ENCODE peak calls at places on chromosomes 16 and 17, in ten cellular contexts. One of them, this sample, is unnamed.

GRCh38 chr17:21213491-21214014 is 408 bp downstream of the TMEM11 start:
- DNase-seq in colonic mucosa: no peak
- DNase-seq in PC-3: no peak
- DNase-seq in hepatocyte: peak
- DNase-seq in cardiac muscle cell: peak
- DNase-seq in uterus: no peak
- DNase-seq in mammary epithelial cell: no peak
- DNase-seq in right atrium auricular region: no peak
- DNase-seq in ovary: no peak
- DNase-seq in coronary artery: peak
- DNase-seq in this sample: no peak

GRCh38 chr16:24504467-24505345 is 34.7 kb upstream of the RBBP6 start:
- DNase-seq in PC-3: peak
- DNase-seq in ovary: peak
- DNase-seq in hepatocyte: peak
- DNase-seq in mammary epithelial cell: peak
- DNase-seq in colonic mucosa: peak
- DNase-seq in right atrium auricular region: peak
- DNase-seq in uterus: peak
- DNase-seq in coronary artery: no peak
- DNase-seq in cardiac muscle cell: peak
- DNase-seq in this sample: peak

GRCh38 chr17:16440814-16441629 is 25.7 kb downstream of the TRPV2 start:
- DNase-seq in mammary epithelial cell: no peak
- DNase-seq in ovary: no peak
- DNase-seq in hepatocyte: no peak
- DNase-seq in colonic mucosa: no peak
- DNase-seq in PC-3: no peak
- DNase-seq in cardiac muscle cell: peak
- DNase-seq in right atrium auricular region: no peak
- DNase-seq in uterus: no peak
- DNase-seq in coronary artery: no peak
- DNase-seq in this sample: no peak

GRCh38 chr16:6976716-6977115 is 355.9 kb upstream of the RBFOX1 start:
- DNase-seq in mammary epithelial cell: no peak
- DNase-seq in colonic mucosa: no peak
- DNase-seq in cardiac muscle cell: no peak
- DNase-seq in ovary: no peak
- DNase-seq in PC-3: no peak
- DNase-seq in right atrium auricular region: no peak
- DNase-seq in hepatocyte: no peak
- DNase-seq in coronary artery: no peak
- DNase-seq in uterus: no peak
- DNase-seq in this sample: no peak

GRCh38 chr17:61388561-61389356 is 10.9 kb upstream of the TBX2 start:
- DNase-seq in hepatocyte: no peak
- DNase-seq in uterus: no peak
- DNase-seq in coronary artery: no peak
- DNase-seq in ovary: no peak
- DNase-seq in cardiac muscle cell: no peak
- DNase-seq in mammary epithelial cell: no peak
- DNase-seq in right atrium auricular region: no peak
- DNase-seq in PC-3: no peak
- DNase-seq in colonic mucosa: no peak
- DNase-seq in this sample: no peak

GRCh38 chr17:81083125-81083765 is 48.3 kb downstream of the BAIAP2 start:
- DNase-seq in coronary artery: no peak
- DNase-seq in PC-3: no peak
- DNase-seq in cardiac muscle cell: no peak
- DNase-seq in colonic mucosa: no peak
- DNase-seq in mammary epithelial cell: no peak
- DNase-seq in right atrium auricular region: no peak
- DNase-seq in hepatocyte: peak
- DNase-seq in uterus: peak
- DNase-seq in ovary: no peak
- DNase-seq in this sample: no peak

GRCh38 chr16:49016461-49016860 is 265.2 kb downstream of the CBLN1 start:
- DNase-seq in uterus: no peak
- DNase-seq in mammary epithelial cell: no peak
- DNase-seq in cardiac muscle cell: no peak
- DNase-seq in right atrium auricular region: no peak
- DNase-seq in colonic mucosa: no peak
- DNase-seq in PC-3: no peak
- DNase-seq in coronary artery: peak
- DNase-seq in ovary: no peak
- DNase-seq in hepatocyte: no peak
- DNase-seq in this sample: no peak

GRCh38 chr17:1907818-1908698 is 78.3 kb downstream of the RPA1 start:
- DNase-seq in cardiac muscle cell: peak
- DNase-seq in ovary: no peak
- DNase-seq in colonic mucosa: no peak
- DNase-seq in mammary epithelial cell: no peak
- DNase-seq in coronary artery: no peak
- DNase-seq in hepatocyte: peak
- DNase-seq in PC-3: peak
- DNase-seq in right atrium auricular region: no peak
- DNase-seq in uterus: no peak
- DNase-seq in this sample: no peak

GRCh38 chr16:63880948-63881347 is 1240.9 kb downstream of the CDH11 start:
- DNase-seq in uterus: no peak
- DNase-seq in coronary artery: no peak
- DNase-seq in mammary epithelial cell: no peak
- DNase-seq in hepatocyte: no peak
- DNase-seq in cardiac muscle cell: no peak
- DNase-seq in colonic mucosa: no peak
- DNase-seq in PC-3: no peak
- DNase-seq in right atrium auricular region: no peak
- DNase-seq in ovary: no peak
- DNase-seq in this sample: no peak

GRCh38 chr16:83887088-83887487 is 11.8 kb upstream of the MLYCD start:
- DNase-seq in colonic mucosa: no peak
- DNase-seq in hepatocyte: no peak
- DNase-seq in right atrium auricular region: no peak
- DNase-seq in coronary artery: no peak
- DNase-seq in mammary epithelial cell: peak
- DNase-seq in PC-3: peak
- DNase-seq in ovary: no peak
- DNase-seq in cardiac muscle cell: peak
- DNase-seq in uterus: no peak
- DNase-seq in this sample: peak

GRCh38 chr17:34711646-34712045 is 132.3 kb downstream of the TMEM132E start:
- DNase-seq in uterus: no peak
- DNase-seq in cardiac muscle cell: no peak
- DNase-seq in colonic mucosa: no peak
- DNase-seq in PC-3: no peak
- DNase-seq in coronary artery: no peak
- DNase-seq in ovary: no peak
- DNase-seq in right atrium auricular region: peak
- DNase-seq in mammary epithelial cell: no peak
- DNase-seq in hepatocyte: no peak
- DNase-seq in this sample: no peak

DNA sequence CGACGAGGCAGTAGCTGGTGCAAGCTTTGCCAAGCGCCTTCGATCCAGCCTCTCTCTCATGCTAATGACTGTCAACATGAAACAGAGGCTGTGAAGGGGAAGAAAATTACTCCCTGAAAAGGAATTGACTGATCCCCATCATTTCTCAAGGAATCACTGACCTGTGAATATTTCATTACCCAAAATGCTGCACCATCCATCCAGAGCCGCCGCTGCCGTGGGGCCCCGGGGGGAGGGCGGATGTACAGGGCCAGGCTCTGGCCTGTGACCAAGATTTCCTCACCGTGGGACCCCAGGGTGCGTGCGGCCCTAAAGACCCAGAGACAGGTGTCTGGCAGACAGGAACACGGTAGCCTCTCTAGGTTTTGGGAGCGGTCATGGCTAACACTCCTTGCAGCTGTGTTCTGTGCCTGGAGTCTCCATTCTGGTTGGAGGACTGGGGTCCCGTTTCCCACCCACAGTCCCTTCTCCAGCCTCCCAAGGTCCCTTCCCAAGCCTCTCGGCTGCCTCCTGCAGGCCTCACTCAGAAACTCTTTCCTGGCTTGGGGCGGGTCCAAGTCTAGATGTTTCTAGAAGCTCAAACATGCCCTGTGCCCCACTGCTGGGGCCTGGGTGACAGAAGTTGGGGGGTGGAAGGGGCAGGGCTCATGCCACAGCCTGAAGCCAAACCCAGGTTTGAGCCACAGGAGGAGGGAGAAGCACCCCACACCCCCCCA is 73.3 kb downstream of the ENGASE start:
- DNase-seq in cardiac muscle cell: no peak
- DNase-seq in ovary: no peak
- DNase-seq in colonic mucosa: no peak
- DNase-seq in right atrium auricular region: no peak
- DNase-seq in coronary artery: no peak
- DNase-seq in uterus: no peak
- DNase-seq in hepatocyte: no peak
- DNase-seq in mammary epithelial cell: no peak
- DNase-seq in PC-3: no peak
- DNase-seq in this sample: no peak
- TF ChIP-seq CTCF in cardiac muscle cell: no peak
- TF ChIP-seq CTCF in ovary: no peak
- TF ChIP-seq CTCF in colonic mucosa: no peak
- TF ChIP-seq CTCF in right atrium auricular region: no peak
- TF ChIP-seq CTCF in coronary artery: no peak
- TF ChIP-seq CTCF in uterus: no peak
- TF ChIP-seq CTCF in hepatocyte: no peak
- TF ChIP-seq CTCF in mammary epithelial cell: no peak
- TF ChIP-seq CTCF in PC-3: no peak
- TF ChIP-seq CTCF in this sample: no peak

DNA sequence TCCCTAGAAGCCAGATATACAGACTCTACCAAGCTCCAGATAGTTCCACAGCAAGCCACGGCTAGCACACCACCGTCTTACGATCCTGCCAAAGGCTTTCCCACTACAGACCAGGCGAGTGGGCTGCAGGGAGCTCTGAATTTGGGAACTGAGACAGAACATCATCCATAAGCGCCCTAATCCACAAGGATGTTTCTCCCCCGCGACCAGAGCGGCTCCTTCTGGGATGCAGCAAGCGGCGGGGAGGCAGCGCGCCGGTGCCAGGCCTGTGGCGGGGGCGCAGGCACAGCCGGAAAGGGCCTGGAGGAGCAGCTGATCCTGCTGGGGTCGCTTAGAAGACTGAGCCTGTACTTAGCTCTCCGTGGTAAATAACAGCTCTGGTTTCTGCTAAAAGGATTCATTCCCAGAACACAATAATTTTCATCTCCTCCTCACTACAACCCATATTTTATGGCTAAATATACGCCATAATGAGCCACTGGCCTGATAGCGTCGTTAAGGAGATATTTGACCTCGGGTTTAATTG is 16.2 kb upstream of the FOXF1 start:
- DNase-seq in mammary epithelial cell: no peak
- DNase-seq in colonic mucosa: no peak
- DNase-seq in coronary artery: no peak
- DNase-seq in PC-3: no peak
- DNase-seq in ovary: no peak
- DNase-seq in uterus: no peak
- DNase-seq in cardiac muscle cell: no peak
- DNase-seq in right atrium auricular region: no peak
- DNase-seq in hepatocyte: no peak
- DNase-seq in this sample: no peak
- H3K27ac ChIP-seq in mammary epithelial cell: no peak
- H3K27ac ChIP-seq in colonic mucosa: peak
- H3K27ac ChIP-seq in coronary artery: no peak
- H3K27ac ChIP-seq in PC-3: no peak
- H3K27ac ChIP-seq in ovary: no peak
- H3K27ac ChIP-seq in uterus: no peak
- H3K27ac ChIP-seq in cardiac muscle cell: no peak
- H3K27ac ChIP-seq in right atrium auricular region: no peak
- H3K27ac ChIP-seq in hepatocyte: peak
- H3K27ac ChIP-seq in this sample: no peak

DNA sequence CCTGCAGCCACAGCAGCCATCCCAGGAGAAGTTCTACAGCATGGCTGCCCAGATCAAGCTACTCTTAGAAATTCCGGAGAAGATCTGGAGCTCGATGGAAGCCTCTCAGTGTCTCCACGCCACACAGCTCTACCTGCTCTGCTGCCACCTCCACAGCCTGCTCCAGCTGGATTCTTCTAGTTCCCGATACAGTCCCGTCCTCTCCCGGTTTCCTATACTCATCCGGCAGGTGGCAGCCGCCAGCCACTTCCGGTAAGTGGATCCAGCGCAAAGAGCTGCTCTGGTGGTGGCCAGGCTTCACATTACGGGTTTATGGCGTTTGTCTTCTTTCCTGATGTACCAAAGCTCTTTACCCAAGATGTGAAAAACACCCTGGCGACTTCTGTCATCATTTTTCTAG is 3.6 kb downstream of the COG1 start:
- DNase-seq in colonic mucosa: peak
- DNase-seq in PC-3: no peak
- DNase-seq in right atrium auricular region: no peak
- DNase-seq in coronary artery: peak
- DNase-seq in ovary: peak
- DNase-seq in mammary epithelial cell: no peak
- DNase-seq in hepatocyte: peak
- DNase-seq in uterus: no peak
- DNase-seq in cardiac muscle cell: peak
- DNase-seq in this sample: no peak
- TF ChIP-seq CTCF in colonic mucosa: peak
- TF ChIP-seq CTCF in PC-3: peak
- TF ChIP-seq CTCF in right atrium auricular region: no peak
- TF ChIP-seq CTCF in coronary artery: no peak
- TF ChIP-seq CTCF in ovary: no peak
- TF ChIP-seq CTCF in mammary epithelial cell: no peak
- TF ChIP-seq CTCF in hepatocyte: peak
- TF ChIP-seq CTCF in uterus: no peak
- TF ChIP-seq CTCF in cardiac muscle cell: peak
- TF ChIP-seq CTCF in this sample: no peak

GRCh38 chr16:81681311-81681710 is 97.8 kb upstream of the PLCG2 start:
- DNase-seq in coronary artery: no peak
- DNase-seq in uterus: no peak
- DNase-seq in ovary: no peak
- DNase-seq in right atrium auricular region: no peak
- DNase-seq in PC-3: no peak
- DNase-seq in colonic mucosa: no peak
- DNase-seq in cardiac muscle cell: no peak
- DNase-seq in hepatocyte: no peak
- DNase-seq in mammary epithelial cell: no peak
- DNase-seq in this sample: no peak

GRCh38 chr16:81680444-81681263 is 98.4 kb upstream of the PLCG2 start:
- DNase-seq in ovary: no peak
- DNase-seq in PC-3: no peak
- DNase-seq in coronary artery: no peak
- DNase-seq in uterus: no peak
- DNase-seq in hepatocyte: no peak
- DNase-seq in cardiac muscle cell: no peak
- DNase-seq in right atrium auricular region: no peak
- DNase-seq in colonic mucosa: no peak
- DNase-seq in mammary epithelial cell: no peak
- DNase-seq in this sample: no peak

GRCh38 chr16:81677375-81677737 is 101.7 kb upstream of the PLCG2 start:
- DNase-seq in ovary: no peak
- DNase-seq in coronary artery: no peak
- DNase-seq in uterus: no peak
- DNase-seq in cardiac muscle cell: no peak
- DNase-seq in colonic mucosa: no peak
- DNase-seq in mammary epithelial cell: no peak
- DNase-seq in PC-3: no peak
- DNase-seq in hepatocyte: no peak
- DNase-seq in right atrium auricular region: no peak
- DNase-seq in this sample: no peak

GRCh38 chr16:81678326-81679095 is 100.6 kb upstream of the PLCG2 start:
- DNase-seq in cardiac muscle cell: no peak
- DNase-seq in hepatocyte: no peak
- DNase-seq in coronary artery: no peak
- DNase-seq in uterus: no peak
- DNase-seq in colonic mucosa: no peak
- DNase-seq in ovary: peak
- DNase-seq in PC-3: no peak
- DNase-seq in right atrium auricular region: no peak
- DNase-seq in mammary epithelial cell: no peak
- DNase-seq in this sample: no peak

GRCh38 chr16:81679721-81680430 is 99.2 kb upstream of the PLCG2 start:
- DNase-seq in cardiac muscle cell: no peak
- DNase-seq in coronary artery: no peak
- DNase-seq in colonic mucosa: no peak
- DNase-seq in right atrium auricular region: no peak
- DNase-seq in hepatocyte: no peak
- DNase-seq in ovary: no peak
- DNase-seq in uterus: no peak
- DNase-seq in mammary epithelial cell: no peak
- DNase-seq in PC-3: no peak
- DNase-seq in this sample: no peak
- H3K27ac ChIP-seq in cardiac muscle cell: no peak
- H3K27ac ChIP-seq in coronary artery: no peak
- H3K27ac ChIP-seq in colonic mucosa: no peak
- H3K27ac ChIP-seq in right atrium auricular region: no peak
- H3K27ac ChIP-seq in hepatocyte: no peak
- H3K27ac ChIP-seq in ovary: no peak
- H3K27ac ChIP-seq in uterus: no peak
- H3K27ac ChIP-seq in mammary epithelial cell: no peak
- H3K27ac ChIP-seq in PC-3: no peak
- H3K27ac ChIP-seq in this sample: peak